ENCODE peak calls at places on chromosome 9, in nine cellular contexts. V, N, J, B, T, F, C, H and U are unnamed samples.

GRCh38 chr9:126000256-126000655 is 253.1 kb downstream of the PBX3 start:
- DNase-seq in F (no peak), V (no peak), N (peak; percentile 26), B (no peak), H (no peak), C (no peak), J (no peak), T (no peak), U (no peak)

GRCh38 chr9:23543420-23543819 is 282.6 kb downstream of the ELAVL2 start:
- DNase-seq in C (no peak), F (no peak), J (no peak), V (no peak), B (no peak), N (no peak), H (no peak), T (no peak), U (no peak)

GRCh38 chr9:5480919-5481743 is 29.2 kb upstream of the PDCD1LG2 start:
- DNase-seq in T (no peak), B (no peak), J (no peak), F (no peak), N (no peak), V (no peak), H (no peak), C (no peak), U (no peak)

GRCh38 chr9:87889882-87890252 is 7.2 kb downstream of the SPATA31E1 start:
- DNase-seq in V (no peak), J (no peak), F (no peak), N (no peak), T (no peak), B (no peak), C (no peak), H (no peak), U (no peak)

GRCh38 chr9:103397868-103398600 is 402.9 kb downstream of the CYLC2 start:
- DNase-seq in J (no peak), H (peak; percentile 65), B (no peak), C (no peak), T (peak; percentile 76), F (peak; percentile 15), V (no peak), N (no peak), U (peak; percentile 61)

GRCh38 chr9:27247756-27248155 is 49.2 kb downstream of the EQTN start:
- DNase-seq in C (peak; percentile 59), F (no peak), J (no peak), N (no peak), T (peak; percentile 73), B (peak; percentile 40), V (no peak), H (peak; percentile 41), U (peak; percentile 64)

GRCh38 chr9:125674981-125675973 is 31.7 kb downstream of the MAPKAP1 start:
- DNase-seq in T (peak; percentile 63), V (no peak), H (no peak), N (no peak), B (peak; percentile 82), F (no peak), C (peak; percentile 87), J (no peak), U (peak; percentile 88)

GRCh38 chr9:125189011-125189360 is 617 bp downstream of the PPP6C start:
- DNase-seq in V (peak; percentile 21), T (no peak), H (peak; percentile 34), C (no peak), N (peak; percentile 76), B (no peak), J (peak; percentile 50), F (peak; percentile 36), U (no peak)

GRCh38 chr9:129068110-129068509 is 12.8 kb upstream of the DOLPP1 start:
- DNase-seq in H (no peak), C (no peak), F (no peak), N (no peak), B (no peak), T (no peak), J (no peak), V (no peak), U (no peak)

GRCh38 chr9:6049798-6050197 is 34.4 kb upstream of the RANBP6 start:
- DNase-seq in J (no peak), V (no peak), N (no peak), T (no peak), B (peak; percentile 12), H (peak; percentile 82), C (no peak), F (no peak), U (peak; percentile 26)

GRCh38 chr9:2125909-2126308 is 110.8 kb downstream of the SMARCA2 start:
- DNase-seq in J (no peak), N (no peak), V (no peak), C (peak; percentile 30), H (peak; percentile 35), B (no peak), T (no peak), F (no peak), U (peak; percentile 33)

GRCh38 chr9:14924821-14925220 is 14.6 kb upstream of the FREM1 start:
- DNase-seq in J (no peak), B (peak; percentile 82), V (no peak), N (no peak), C (peak; percentile 28), H (no peak), T (peak; percentile 25), F (no peak), U (peak; percentile 62)

DNA sequence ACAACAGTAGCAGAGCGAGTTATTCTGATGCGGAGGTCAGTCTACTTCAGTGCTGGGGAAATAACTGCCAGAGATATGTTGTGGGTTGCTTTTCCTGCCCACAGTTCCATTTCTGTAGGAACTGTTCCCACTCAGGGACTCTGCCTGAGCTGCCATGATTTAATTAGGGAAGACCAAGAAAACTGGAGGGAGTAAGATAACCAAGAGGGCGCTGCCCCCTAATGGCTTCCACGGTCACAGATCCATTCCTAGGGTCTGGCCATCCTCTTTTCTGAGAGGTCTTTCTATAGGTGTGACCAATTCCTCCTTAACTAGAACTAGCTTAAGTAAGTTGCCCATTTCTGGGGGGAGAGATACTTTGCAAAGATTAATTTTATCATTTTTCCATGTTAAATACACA is 125.9 kb downstream of the APBA1 start:
- DNase-seq in T (no peak), H (no peak), B (peak; percentile 16), J (no peak), C (peak; percentile 25), N (no peak), F (no peak), V (no peak), U (peak; percentile 34)
- TF ChIP-seq CTCF in T (peak; percentile 73), H (no peak), B (peak; percentile 43), J (no peak), C (peak; percentile 40), N (no peak), F (no peak), V (peak; percentile 36), U (peak; percentile 37)

GRCh38 chr9:92640398-92641091 is 29.4 kb downstream of the IPPK start:
- DNase-seq in C (no peak), B (no peak), F (no peak), T (no peak), N (no peak), H (no peak), J (peak; percentile 12), V (no peak), U (no peak)

GRCh38 chr9:92639124-92639523 is 30.8 kb downstream of the IPPK start:
- DNase-seq in C (no peak), N (no peak), J (no peak), B (no peak), T (no peak), F (no peak), H (no peak), V (no peak), U (no peak)

GRCh38 chr9:92641092-92641809 is 28.7 kb downstream of the IPPK start:
- DNase-seq in C (no peak), N (no peak), B (no peak), V (no peak), F (no peak), T (no peak), H (no peak), J (peak; percentile 6), U (no peak)

GRCh38 chr9:92638621-92639101 is 31.3 kb downstream of the IPPK start:
- DNase-seq in J (no peak), H (no peak), N (no peak), F (no peak), C (no peak), B (peak; percentile 47), T (no peak), V (no peak), U (no peak)

DNA sequence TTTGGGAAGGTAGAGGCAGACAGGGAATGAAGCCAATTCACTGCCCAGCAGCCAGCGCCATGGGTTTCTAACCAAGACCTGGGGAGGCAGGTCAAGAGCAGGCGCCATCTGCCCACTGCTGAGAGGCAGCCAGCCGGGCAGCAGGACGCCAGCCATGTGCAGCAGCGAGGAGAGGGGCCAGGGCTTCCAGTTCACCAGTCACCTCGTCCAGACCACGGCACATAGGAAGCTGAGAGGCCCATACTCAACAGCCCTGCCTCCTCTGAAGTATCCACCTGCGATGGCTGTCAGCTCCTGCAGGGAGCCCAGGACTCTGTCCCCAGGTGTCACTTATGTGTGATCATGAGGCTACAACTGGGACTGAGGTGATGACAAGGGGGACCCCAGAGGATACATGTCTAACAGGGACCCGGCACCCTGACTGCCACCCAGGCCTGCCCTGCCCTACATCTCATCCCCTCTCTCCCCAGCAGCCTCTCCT is 30.1 kb downstream of the IPPK start:
- DNase-seq in N (no peak), T (no peak), J (no peak), B (no peak), C (no peak), H (no peak), F (no peak), V (no peak), U (no peak)
- H3K4me3 ChIP-seq in N (no peak overlapping the region), T (no peak overlapping the region), J (no peak overlapping the region), B (no peak overlapping the region), C (no peak overlapping the region), H (no peak overlapping the region), F (no peak overlapping the region), V (no peak overlapping the region), U (no peak overlapping the region)

GRCh38 chr9:137408651-137409405 is 14.1 kb downstream of the EXD3 start:
- DNase-seq in B (no peak), N (no peak), F (no peak), H (no peak), T (no peak), J (no peak), V (no peak), C (no peak), U (no peak)

GRCh38 chr9:137405677-137406081 is 17.3 kb downstream of the EXD3 start:
- DNase-seq in F (no peak), H (no peak), C (peak; percentile 10), N (no peak), V (no peak), B (no peak), T (no peak), J (no peak), U (no peak)

GRCh38 chr9:137407590-137408300 is 15.2 kb downstream of the EXD3 start:
- DNase-seq in H (peak; percentile 34), T (no peak), N (no peak), V (peak; percentile 67), B (peak; percentile 13), C (no peak), F (no peak), J (no peak), U (no peak)

GRCh38 chr9:137406085-137406773 is 16.7 kb downstream of the EXD3 start:
- DNase-seq in T (no peak), F (no peak), C (no peak), N (no peak), V (no peak), H (no peak), J (no peak), B (no peak), U (no peak)

GRCh38 chr9:137406876-137407589 is 15.9 kb downstream of the EXD3 start:
- DNase-seq in T (peak; percentile 46), H (peak; percentile 61), J (peak; percentile 23), B (peak; percentile 47), N (peak; percentile 85), V (peak; percentile 71), C (peak; percentile 44), F (peak; percentile 60), U (peak; percentile 71)
- TF ChIP-seq CTCF in T (peak; percentile 64), H (peak; percentile 63), J (peak; percentile 64), B (peak; percentile 46), N (peak; percentile 71), V (peak; percentile 88), C (peak; percentile 84), F (peak; percentile 66), U (peak; percentile 46)

GRCh38 chr9:113501821-113502220 is 38.3 kb downstream of the RGS3 start:
- DNase-seq in N (no peak), C (no peak), T (no peak), J (no peak), V (no peak), F (no peak), H (no peak), B (no peak), U (no peak)
- H3K4me3 ChIP-seq in N (peak overlapping the region; percentile 48), C (no peak overlapping the region), T (no peak overlapping the region), J (peak overlapping the region; percentile 8), V (peak overlapping the region; percentile 30), F (no peak overlapping the region), H (no peak overlapping the region), B (no peak overlapping the region), U (peak overlapping the region; percentile 25)